ENCODE peak calls at places on chromosomes 1 and 21, in seven cellular contexts. O is astrocyte of the cerebellum, P is RWPE1, W is upper lobe of right lung, F is brain microvascular endothelial cell, E is MCF 10A, N is endodermal cell. B is an unnamed sample.

GRCh38 chr1:201676061-201676644 is 137.2 kb downstream of the NAV1 start:
- DNase-seq in O (peak), P (no peak), W (peak), F (peak), E (peak), N (peak), B (no peak)

GRCh38 chr1:100747821-100748220 is 28.3 kb downstream of the VCAM1 start:
- DNase-seq in O (no peak), P (no peak), W (no peak), F (no peak), E (no peak), N (no peak), B (no peak)

GRCh38 chr1:21149430-21149861 is 27.3 kb downstream of the EIF4G3 start:
- DNase-seq in O (peak), P (peak), W (no peak), F (peak), E (no peak), N (no peak), B (no peak)

GRCh38 chr1:25914074-25914995 is 8.1 kb upstream of the STMN1 start:
- DNase-seq in O (no peak), P (no peak), W (no peak), F (no peak), E (no peak), N (no peak), B (peak)

GRCh38 chr1:202599669-202600431 is 110.4 kb downstream of the SYT2 start:
- DNase-seq in O (peak), P (peak), W (peak), F (peak), E (peak), N (peak), B (peak)

GRCh38 chr1:225700164-225700740 is 47.3 kb upstream of the ENAH start:
- DNase-seq in O (peak), P (peak), W (no peak), F (peak), E (peak), N (no peak), B (no peak)

GRCh38 chr1:182032251-182032650 is 29.3 kb downstream of the ZNF648 start:
- DNase-seq in O (no peak), P (no peak), W (no peak), F (no peak), E (no peak), N (no peak), B (peak)

GRCh38 chr1:8660455-8660854 is 157.0 kb downstream of the RERE start:
- DNase-seq in O (peak), P (peak), W (no peak), F (peak), E (peak), N (no peak), B (peak)

GRCh38 chr1:150560011-150560438 is 10.8 kb downstream of the ADAMTSL4 start:
- DNase-seq in O (no peak), P (peak), W (peak), F (no peak), E (peak), N (peak), B (peak)

GRCh38 chr1:76572229-76572628 is 295.1 kb upstream of the ST6GALNAC5 start:
- DNase-seq in O (no peak), P (no peak), W (no peak), F (no peak), E (no peak), N (no peak), B (no peak)

GRCh38 chr1:116224561-116224960 is 113.4 kb downstream of the MAB21L3 start:
- DNase-seq in O (no peak), P (no peak), W (no peak), F (no peak), E (no peak), N (no peak), B (peak)

GRCh38 chr1:1426496-1426960 is 5.5 kb upstream of the ANKRD65 start:
- DNase-seq in O (no peak), P (no peak), W (no peak), F (no peak), E (no peak), N (peak), B (no peak)

GRCh38 chr1:94702440-94702810 is 117.7 kb upstream of the SLC44A3 start:
- DNase-seq in O (no peak), P (no peak), W (no peak), F (no peak), E (no peak), N (peak), B (no peak)

GRCh38 chr1:7334475-7335035 is 436.5 kb upstream of the VAMP3 start:
- DNase-seq in O (peak), P (peak), W (no peak), F (peak), E (peak), N (peak), B (no peak)

GRCh38 chr21:39314155-39315027 is 959 bp upstream of the BRWD1 start:
- DNase-seq in O (peak), P (peak), W (no peak), F (peak), E (peak), N (peak), B (peak)
- TF ChIP-seq CTCF in O (no peak), P (no peak), W (no peak), F (no peak), E (no peak), N (no peak), B (peak)

DNA sequence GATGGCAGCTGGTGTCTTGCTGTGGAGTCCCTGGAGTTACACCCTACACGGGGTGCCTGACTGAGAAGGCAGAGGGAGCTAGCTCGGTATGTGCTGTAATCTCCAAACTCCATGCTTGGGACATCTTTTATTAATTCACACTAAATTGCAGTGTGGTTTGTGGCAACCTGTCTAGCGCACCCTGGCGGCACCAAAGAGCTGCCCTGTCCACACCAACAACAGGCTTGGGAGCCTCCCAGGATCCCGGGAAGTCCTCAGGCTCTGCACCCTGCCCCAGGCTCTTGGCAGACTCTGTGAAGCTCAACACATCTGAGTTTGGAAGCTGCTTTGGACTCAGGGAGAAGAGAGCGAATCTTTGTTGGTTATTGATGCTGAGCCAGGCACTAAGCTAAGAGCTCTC is 138.9 kb downstream of the IGSF21 start:
- DNase-seq in O (no peak), P (no peak), W (no peak), F (no peak), E (no peak), N (no peak), B (no peak)
- TF ChIP-seq CTCF in O (no peak), P (no peak), W (no peak), F (no peak), E (no peak), N (peak), B (peak)

GRCh38 chr1:109617291-109617801 is 2.1 kb downstream of the GNAT2 start:
- DNase-seq in O (peak), P (peak), W (no peak), F (peak), E (peak), N (peak), B (peak)
- TF ChIP-seq CTCF in O (no peak), P (no peak), W (no peak), F (no peak), E (no peak), N (peak), B (peak)

GRCh38 chr1:218346391-218347204 is 1.5 kb downstream of the TGFB2 start:
- DNase-seq in O (no peak), P (peak), W (no peak), F (no peak), E (peak), N (peak), B (no peak)

GRCh38 chr1:218345673-218346390 is 696 bp downstream of the TGFB2 start:
- DNase-seq in O (peak), P (peak), W (peak), F (peak), E (peak), N (peak), B (peak)

GRCh38 chr1:218347713-218348627 is 2.8 kb downstream of the TGFB2 start:
- DNase-seq in O (no peak), P (peak), W (no peak), F (peak), E (peak), N (no peak), B (no peak)

GRCh38 chr1:218348628-218349185 is 3.6 kb downstream of the TGFB2 start:
- DNase-seq in O (no peak), P (no peak), W (no peak), F (no peak), E (no peak), N (no peak), B (no peak)

GRCh38 chr1:218347316-218347712 is 2.2 kb downstream of the TGFB2 start:
- DNase-seq in O (no peak), P (peak), W (no peak), F (no peak), E (peak), N (peak), B (no peak)
- TF ChIP-seq CTCF in O (peak), P (no peak), W (no peak), F (peak), E (peak), N (no peak), B (no peak)

GRCh38 chr21:41833138-41834115 is 45.7 kb downstream of the PRDM15 start:
- DNase-seq in O (no peak), P (no peak), W (peak), F (no peak), E (no peak), N (no peak), B (peak)

GRCh38 chr21:41834252-41834925 is 44.8 kb downstream of the PRDM15 start:
- DNase-seq in O (no peak), P (no peak), W (peak), F (no peak), E (no peak), N (no peak), B (peak)

GRCh38 chr21:41830764-41831452 is 48.2 kb downstream of the PRDM15 start:
- DNase-seq in O (no peak), P (no peak), W (peak), F (no peak), E (no peak), N (no peak), B (no peak)

GRCh38 chr21:41831453-41831831 is 47.7 kb downstream of the PRDM15 start:
- DNase-seq in O (no peak), P (no peak), W (peak), F (no peak), E (no peak), N (no peak), B (no peak)

GRCh38 chr21:41832230-41833137 is 46.7 kb downstream of the PRDM15 start:
- DNase-seq in O (no peak), P (no peak), W (peak), F (no peak), E (no peak), N (no peak), B (no peak)
- TF ChIP-seq CTCF in O (no peak), P (no peak), W (no peak), F (no peak), E (no peak), N (peak), B (peak)

DNA sequence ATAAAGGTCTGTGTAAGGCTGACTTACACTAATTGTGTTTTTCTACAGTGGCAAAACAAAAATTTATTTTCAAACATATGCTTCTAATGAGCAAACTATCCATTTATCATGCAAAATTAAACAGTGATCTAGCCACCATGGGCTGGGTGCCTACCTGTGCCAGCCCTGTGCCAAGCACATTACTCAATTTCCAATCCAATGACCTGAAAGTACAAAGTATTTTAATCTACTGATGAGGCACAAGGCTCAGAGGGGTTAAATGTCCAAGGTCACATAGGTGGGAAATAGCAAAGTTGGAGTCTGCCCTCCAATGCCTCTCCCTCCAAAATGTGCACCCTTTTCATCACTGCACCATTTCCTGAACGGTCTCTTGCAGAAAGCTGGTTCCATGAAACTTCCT is 279.1 kb upstream of the FMN2 start:
- DNase-seq in O (no peak), P (no peak), W (no peak), F (no peak), E (no peak), N (no peak), B (no peak)
- TF ChIP-seq CTCF in O (no peak), P (no peak), W (no peak), F (no peak), E (no peak), N (no peak), B (no peak)